ENCODE peak calls at places on chromosome 2, in eight cellular contexts. N, U, X, L, Z, G, A and V are unnamed samples.

GRCh38 chr2:50344509-50345106 is 687.3 kb downstream of the NRXN1 start:
- DNase-seq in N (no peak), U (peak; percentile 74), X (no peak), L (no peak), Z (no peak), G (no peak), A (no peak), V (peak; percentile 73)

GRCh38 chr2:204436267-204436666 is 109.0 kb upstream of the PARD3B start:
- DNase-seq in N (peak; percentile 70), U (no peak), X (no peak), L (no peak), Z (no peak), G (no peak), A (no peak), V (no peak)

GRCh38 chr2:15894459-15895144 is 45.7 kb upstream of the MYCN start:
- DNase-seq in N (no peak), U (no peak), X (no peak), L (no peak), Z (no peak), G (no peak), A (no peak), V (no peak)

GRCh38 chr2:197909377-197909776 is 105.0 kb downstream of the PLCL1 start:
- DNase-seq in N (peak; percentile 22), U (no peak), X (no peak), L (no peak), Z (no peak), G (no peak), A (no peak), V (no peak)

GRCh38 chr2:42835577-42836371 is 43.4 kb upstream of the HAAO start:
- DNase-seq in N (peak; percentile 91), U (no peak), X (no peak), L (no peak), Z (no peak), G (peak; percentile 38), A (no peak), V (no peak)

GRCh38 chr2:159086332-159086731 is 117.9 kb downstream of the TANC1 start:
- DNase-seq in N (no peak), U (no peak), X (no peak), L (no peak), Z (no peak), G (peak; percentile 21), A (no peak), V (no peak)

GRCh38 chr2:196247114-196247978 is 76.0 kb upstream of the STK17B start:
- DNase-seq in N (no peak), U (no peak), X (no peak), L (no peak), Z (no peak), G (no peak), A (no peak), V (no peak)

GRCh38 chr2:233210843-233211600 is 40.5 kb upstream of the ATG16L1 start:
- DNase-seq in N (peak; percentile 63), U (no peak), X (no peak), L (no peak), Z (no peak), G (peak; percentile 63), A (no peak), V (no peak)

GRCh38 chr2:38535404-38535744 is 67.4 kb downstream of the HNRNPLL start:
- DNase-seq in N (no peak), U (no peak), X (no peak), L (no peak), Z (no peak), G (no peak), A (no peak), V (no peak)

GRCh38 chr2:61432990-61433389 is 37.9 kb downstream of the USP34 start:
- DNase-seq in N (no peak), U (no peak), X (no peak), L (no peak), Z (no peak), G (peak; percentile 39), A (no peak), V (no peak)

GRCh38 chr2:101223814-101224231 is 28.9 kb upstream of the CNOT11 start:
- DNase-seq in N (no peak), U (no peak), X (no peak), L (peak; percentile 7), Z (peak; percentile 51), G (peak; percentile 51), A (peak; percentile 15), V (no peak)

GRCh38 chr2:144595279-144595678 is 75.4 kb upstream of the ZEB2 start:
- DNase-seq in N (no peak), U (no peak), X (no peak), L (no peak), Z (no peak), G (no peak), A (no peak), V (no peak)

GRCh38 chr2:62991605-62992004 is 59.0 kb upstream of the OTX1 start:
- DNase-seq in N (no peak), U (no peak), X (no peak), L (no peak), Z (no peak), G (no peak), A (no peak), V (no peak)

GRCh38 chr2:159902722-159903121 is 104.7 kb upstream of the CD302 start:
- DNase-seq in N (no peak), U (no peak), X (no peak), L (no peak), Z (no peak), G (no peak), A (no peak), V (no peak)

GRCh38 chr2:42792583-42793313 is at the start of gene HAAO:
- DNase-seq in N (peak; percentile 52), U (peak; percentile 83), X (no peak), L (no peak), Z (no peak), G (peak; percentile 51), A (no peak), V (peak; percentile 90)

GRCh38 chr2:132438650-132439030 is 22.0 kb downstream of the GPR39 start:
- DNase-seq in N (peak; percentile 99), U (no peak), X (no peak), L (no peak), Z (no peak), G (no peak), A (no peak), V (peak; percentile 23)

GRCh38 chr2:10057231-10058107 is 14.1 kb downstream of the KLF11 start:
- DNase-seq in N (peak; percentile 90), U (peak; percentile 95), X (no peak), L (no peak), Z (no peak), G (peak; percentile 58), A (no peak), V (peak; percentile 98)

GRCh38 chr2:181289698-181290097 is 167.5 kb upstream of the ITGA4 start:
- DNase-seq in N (no peak), U (no peak), X (no peak), L (no peak), Z (no peak), G (no peak), A (no peak), V (no peak)

GRCh38 chr2:150679456-150680120 is 192.1 kb upstream of the RND3 start:
- DNase-seq in N (no peak), U (no peak), X (no peak), L (no peak), Z (no peak), G (no peak), A (no peak), V (no peak)

GRCh38 chr2:229586012-229586411 is 128.3 kb downstream of the DNER start:
- DNase-seq in N (no peak), U (no peak), X (no peak), L (no peak), Z (no peak), G (no peak), A (no peak), V (no peak)

GRCh38 chr2:8544168-8544785 is 137.6 kb upstream of the ID2 start:
- DNase-seq in N (no peak), U (no peak), X (no peak), L (no peak), Z (no peak), G (no peak), A (no peak), V (no peak)

GRCh38 chr2:130933501-130933900 is 96.8 kb downstream of the ARHGEF4 start:
- DNase-seq in N (no peak), U (no peak), X (no peak), L (no peak), Z (no peak), G (no peak), A (no peak), V (no peak)

GRCh38 chr2:199471443-199472057 is 13.8 kb upstream of the SATB2 start:
- DNase-seq in N (peak; percentile 46), U (peak; percentile 94), X (peak; percentile 20), L (no peak), Z (no peak), G (peak; percentile 83), A (no peak), V (peak; percentile 97)

GRCh38 chr2:104849618-104850097 is 4.3 kb upstream of the POU3F3 start:
- DNase-seq in N (peak; percentile 29), U (peak; percentile 89), X (no peak), L (peak; percentile 48), Z (peak; percentile 58), G (peak; percentile 71), A (no peak), V (peak; percentile 85)

GRCh38 chr2:113282747-113283533 is 4.2 kb upstream of the PAX8 start:
- DNase-seq in N (no peak), U (peak; percentile 70), X (peak; percentile 12), L (no peak), Z (no peak), G (peak; percentile 70), A (no peak), V (peak; percentile 77)

GRCh38 chr2:190659553-190659952 is 10.7 kb downstream of the NAB1 start:
- DNase-seq in N (no peak), U (no peak), X (no peak), L (no peak), Z (no peak), G (no peak), A (no peak), V (no peak)

GRCh38 chr2:118718921-118719320 is 128.5 kb downstream of the EN1 start:
- DNase-seq in N (no peak), U (no peak), X (no peak), L (no peak), Z (no peak), G (no peak), A (no peak), V (no peak)

GRCh38 chr2:197211881-197212342 is 98.7 kb downstream of the ANKRD44 start:
- DNase-seq in N (no peak), U (no peak), X (no peak), L (no peak), Z (no peak), G (no peak), A (no peak), V (no peak)

GRCh38 chr2:100784681-100785080 is 35.3 kb upstream of the NPAS2 start:
- DNase-seq in N (no peak), U (no peak), X (no peak), L (no peak), Z (no peak), G (no peak), A (no peak), V (no peak)

GRCh38 chr2:10566021-10566420 is 117.9 kb upstream of the ODC1 start:
- DNase-seq in N (no peak), U (no peak), X (no peak), L (no peak), Z (no peak), G (no peak), A (no peak), V (no peak)

GRCh38 chr2:216687646-216688045 is 7.7 kb downstream of the IGFBP5 start:
- DNase-seq in N (no peak), U (peak; percentile 87), X (no peak), L (peak; percentile 7), Z (no peak), G (no peak), A (no peak), V (peak; percentile 92)

GRCh38 chr2:215831296-215831913 is 181.9 kb downstream of the MREG start:
- DNase-seq in N (peak; percentile 69), U (no peak), X (no peak), L (no peak), Z (no peak), G (peak; percentile 19), A (no peak), V (no peak)

GRCh38 chr2:216485237-216485636 is 13.4 kb upstream of the RPL37A start:
- DNase-seq in N (no peak), U (no peak), X (no peak), L (no peak), Z (no peak), G (no peak), A (no peak), V (no peak)

GRCh38 chr2:109609352-109610024 is 4.3 kb downstream of the SEPTIN10 start:
- DNase-seq in N (peak; percentile 85), U (peak; percentile 27), X (no peak), L (no peak), Z (no peak), G (no peak), A (no peak), V (peak; percentile 62)